ENCODE peak calls at places on chromosomes 12 and 14, in eight cellular contexts. W is stimulated activated CD4-positive, alpha-beta T cell treated with anti-CD3 and anti-CD28 coated beads, TNF-alpha, amount 100 ng/mL, for 24 hours; X is AG09309; G is fibroblast of mammary gland; M is H7; P is GM12892; H is gastrocnemius medialis; K is upper lobe of left lung. E is an unnamed sample.

GRCh38 chr14:68655021-68655811 is 137.7 kb downstream of the ZFP36L1 start:
- DNase-seq in M (no peak), K (no peak), H (no peak), X (no peak), P (no peak), G (no peak), W (no peak), E (peak)

GRCh38 chr14:101362529-101363260 is 198.6 kb upstream of the DIO3 start:
- DNase-seq in X (no peak), G (no peak), W (no peak), H (no peak), K (no peak), P (no peak), M (no peak), E (no peak)

GRCh38 chr14:76121089-76121748 is 30.5 kb upstream of the GPATCH2L start:
- DNase-seq in G (no peak), K (no peak), X (no peak), W (no peak), P (no peak), H (no peak), M (no peak), E (no peak)

GRCh38 chr14:69246331-69246730 is 13.6 kb upstream of the GALNT16 start:
- DNase-seq in X (no peak), H (no peak), W (no peak), P (no peak), G (no peak), K (no peak), M (no peak), E (no peak)

GRCh38 chr14:67733609-67734008 is 31.9 kb downstream of the RDH12 start:
- DNase-seq in M (no peak), H (no peak), G (no peak), P (no peak), X (no peak), K (no peak), W (no peak), E (no peak)

GRCh38 chr12:100733817-100734593 is 60.6 kb upstream of the ANO4 start:
- DNase-seq in X (no peak), W (no peak), P (no peak), G (peak), K (no peak), M (no peak), H (no peak), E (no peak)

GRCh38 chr12:45304514-45305178 is 88.8 kb downstream of the ANO6 start:
- DNase-seq in W (no peak), X (no peak), P (no peak), G (no peak), H (no peak), M (no peak), K (no peak), E (no peak)

GRCh38 chr14:93936245-93936644 is 9.1 kb downstream of the FAM181A start:
- DNase-seq in H (no peak), P (no peak), K (peak), X (no peak), M (peak), G (no peak), W (no peak), E (no peak)

GRCh38 chr12:4144676-4145075 is 128.9 kb upstream of the CCND2 start:
- DNase-seq in P (no peak), G (no peak), M (no peak), K (no peak), W (no peak), X (no peak), H (no peak), E (no peak)